ENCODE peak calls at places on chromosomes 16 and 17, in seven cellular contexts. C is SK-N-MC, F is IMR-90, N is lung, P is testis, T is ascending aorta, I is spleen. B is an unnamed sample.

GRCh38 chr16:20803192-20803560 is 3.1 kb downstream of the ERI2 start:
- DNase-seq in C (no peak), F (peak; percentile 15), N (no peak), P (no peak), T (no peak), I (no peak), B (no peak)

GRCh38 chr16:1494711-1495110 is 1.6 kb downstream of the TELO2 start:
- DNase-seq in C (no peak), F (peak; percentile 15), N (no peak), P (no peak), T (no peak), I (peak; percentile 76), B (no peak)

GRCh38 chr16:30619643-30620042 is 9.5 kb upstream of the ZNF689 start:
- DNase-seq in C (no peak), F (no peak), N (no peak), P (no peak), T (no peak), I (no peak), B (no peak)

GRCh38 chr17:77465358-77466041 is 324.7 kb downstream of the SEC14L1 start:
- DNase-seq in C (no peak), F (peak; percentile 77), N (peak; percentile 80), P (peak; percentile 61), T (no peak), I (peak; percentile 94), B (peak; percentile 82)

GRCh38 chr17:48219605-48220004 is 112.0 kb downstream of the SNX11 start:
- DNase-seq in C (no peak), F (no peak), N (no peak), P (no peak), T (no peak), I (no peak), B (no peak)

GRCh38 chr16:85556456-85557082 is 56.6 kb upstream of the GSE1 start:
- DNase-seq in C (no peak), F (no peak), N (peak; percentile 70), P (peak; percentile 44), T (no peak), I (peak; percentile 93), B (peak; percentile 66)

GRCh38 chr17:4901108-4901647 is 1.7 kb downstream of the CHRNE start:
- DNase-seq in C (no peak), F (no peak), N (no peak), P (no peak), T (no peak), I (no peak), B (peak; percentile 32)

GRCh38 chr17:19010729-19011505 is 6.4 kb upstream of the FAM83G start:
- DNase-seq in C (no peak), F (no peak), N (no peak), P (no peak), T (no peak), I (peak; percentile 33), B (peak; percentile 19)

GRCh38 chr16:86953631-86954465 is 363.3 kb downstream of the C16orf95 start:
- DNase-seq in C (no peak), F (no peak), N (no peak), P (no peak), T (no peak), I (no peak), B (no peak)

GRCh38 chr16:49757744-49758069 is 98.2 kb downstream of the ZNF423 start:
- DNase-seq in C (no peak), F (no peak), N (no peak), P (no peak), T (no peak), I (no peak), B (no peak)

GRCh38 chr16:48184681-48185080 is 28.9 kb upstream of the ABCC12 start:
- DNase-seq in C (no peak), F (no peak), N (no peak), P (no peak), T (no peak), I (no peak), B (no peak)

GRCh38 chr17:2107050-2107449 is 52.1 kb downstream of the HIC1 start:
- DNase-seq in C (no peak), F (no peak), N (no peak), P (no peak), T (no peak), I (no peak), B (no peak)

GRCh38 chr17:27553019-27553511 is 77.9 kb upstream of the LGALS9 start:
- DNase-seq in C (no peak), F (no peak), N (no peak), P (no peak), T (no peak), I (no peak), B (no peak)

GRCh38 chr17:1931759-1932579 is 93.2 kb downstream of the RTN4RL1 start:
- DNase-seq in C (no peak), F (peak; percentile 7), N (no peak), P (peak; percentile 40), T (no peak), I (no peak), B (no peak)

GRCh38 chr17:66982011-66982508 is 17.6 kb downstream of the CACNG4 start:
- DNase-seq in C (no peak), F (no peak), N (no peak), P (peak; percentile 53), T (no peak), I (no peak), B (no peak)

GRCh38 chr16:58348986-58349385 is 43.3 kb upstream of the GINS3 start:
- DNase-seq in C (no peak), F (no peak), N (no peak), P (no peak), T (no peak), I (no peak), B (no peak)

DNA sequence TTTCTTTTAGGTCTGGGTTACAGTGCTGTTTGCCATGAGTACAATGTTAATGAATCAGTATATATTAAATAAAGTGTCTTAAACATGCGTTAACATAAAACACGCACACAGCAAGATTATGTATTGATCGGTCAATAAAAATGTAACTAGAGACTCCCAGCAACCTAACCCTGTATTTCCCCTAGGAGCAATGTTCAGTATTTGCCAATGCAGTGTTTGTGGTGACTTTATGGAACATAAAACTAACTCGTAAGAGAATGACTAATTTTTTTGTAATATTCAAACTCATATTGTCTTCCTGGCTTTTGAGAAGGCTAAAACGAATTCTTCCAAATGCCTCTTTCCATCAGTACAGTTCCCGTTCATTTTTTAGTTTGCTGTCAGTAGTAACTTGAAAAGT is 22.5 kb downstream of the PRKAR1A start:
- DNase-seq in C (no peak), F (no peak), N (no peak), P (no peak), T (no peak), I (no peak), B (no peak)
- H3K36me3 ChIP-seq in C (peaks cover 36% of the 10 kb centered on the region), F (peaks cover 41% of the 10 kb centered on the region), N (peaks cover 20% of the 10 kb centered on the region), P (no peaks in the 10 kb centered on the region), T (peaks cover 31% of the 10 kb centered on the region), I (no peaks in the 10 kb centered on the region), B (peaks cover 36% of the 10 kb centered on the region)

GRCh38 chr17:80424878-80425765 is 10.2 kb downstream of the ENDOV start:
- DNase-seq in C (no peak), F (no peak), N (no peak), P (no peak), T (no peak), I (peak; percentile 75), B (no peak)

GRCh38 chr17:80424261-80424660 is 9.3 kb downstream of the ENDOV start:
- DNase-seq in C (no peak), F (no peak), N (no peak), P (no peak), T (no peak), I (no peak), B (no peak)

GRCh38 chr17:80426671-80427326 is 11.8 kb downstream of the ENDOV start:
- DNase-seq in C (no peak), F (peak; percentile 50), N (peak; percentile 79), P (peak; percentile 76), T (peak; percentile 75), I (peak; percentile 95), B (peak; percentile 86)

GRCh38 chr17:80427366-80428282 is 12.7 kb downstream of the ENDOV start:
- DNase-seq in C (no peak), F (no peak), N (no peak), P (no peak), T (no peak), I (peak; percentile 76), B (no peak)

GRCh38 chr17:80425835-80426426 is 11.0 kb downstream of the ENDOV start:
- DNase-seq in C (no peak), F (no peak), N (no peak), P (no peak), T (no peak), I (peak; percentile 59), B (no peak)
- H3K27ac ChIP-seq in C (no peak overlapping the region), F (no peak overlapping the region), N (no peak overlapping the region), P (no peak overlapping the region), T (no peak overlapping the region), I (no peak overlapping the region), B (no peak overlapping the region)

DNA sequence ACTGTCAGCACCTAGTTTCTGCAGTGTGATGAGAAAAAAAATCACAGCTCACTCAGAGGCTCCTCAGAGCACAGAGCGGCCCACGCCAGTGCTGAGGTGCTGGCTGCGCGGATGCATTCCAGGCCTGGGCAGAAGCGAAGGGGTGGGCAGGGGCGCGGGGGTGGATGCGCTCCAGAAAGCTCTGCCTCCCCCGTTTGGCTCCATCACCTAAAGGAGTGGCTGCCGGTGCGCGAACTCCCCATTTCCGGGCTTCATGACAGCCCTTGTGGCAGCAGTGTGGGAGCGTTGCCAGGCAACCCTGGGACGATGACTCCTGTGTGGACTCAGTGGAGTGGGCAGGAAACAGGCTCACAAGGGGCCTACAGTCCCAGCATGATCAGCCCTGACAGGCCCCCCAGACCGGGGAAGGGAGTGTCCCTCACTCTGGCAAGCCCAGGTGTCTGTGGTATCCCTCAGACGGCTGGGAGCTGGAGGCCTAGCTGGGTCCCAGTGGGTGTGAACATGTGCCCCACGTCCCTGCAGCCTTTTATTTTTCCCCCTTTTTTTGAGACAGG is 32.8 kb upstream of the NUDT16L1 start:
- DNase-seq in C (no peak), F (peak; percentile 60), N (peak; percentile 77), P (peak; percentile 83), T (no peak), I (peak; percentile 87), B (peak; percentile 63)
- H3K36me3 ChIP-seq in C (no peaks in the 10 kb centered on the region), F (peaks cover 57% of the 10 kb centered on the region), N (peaks cover 48% of the 10 kb centered on the region), P (no peaks in the 10 kb centered on the region), T (peaks cover 51% of the 10 kb centered on the region), I (no peaks in the 10 kb centered on the region), B (peaks cover 13% of the 10 kb centered on the region)

DNA sequence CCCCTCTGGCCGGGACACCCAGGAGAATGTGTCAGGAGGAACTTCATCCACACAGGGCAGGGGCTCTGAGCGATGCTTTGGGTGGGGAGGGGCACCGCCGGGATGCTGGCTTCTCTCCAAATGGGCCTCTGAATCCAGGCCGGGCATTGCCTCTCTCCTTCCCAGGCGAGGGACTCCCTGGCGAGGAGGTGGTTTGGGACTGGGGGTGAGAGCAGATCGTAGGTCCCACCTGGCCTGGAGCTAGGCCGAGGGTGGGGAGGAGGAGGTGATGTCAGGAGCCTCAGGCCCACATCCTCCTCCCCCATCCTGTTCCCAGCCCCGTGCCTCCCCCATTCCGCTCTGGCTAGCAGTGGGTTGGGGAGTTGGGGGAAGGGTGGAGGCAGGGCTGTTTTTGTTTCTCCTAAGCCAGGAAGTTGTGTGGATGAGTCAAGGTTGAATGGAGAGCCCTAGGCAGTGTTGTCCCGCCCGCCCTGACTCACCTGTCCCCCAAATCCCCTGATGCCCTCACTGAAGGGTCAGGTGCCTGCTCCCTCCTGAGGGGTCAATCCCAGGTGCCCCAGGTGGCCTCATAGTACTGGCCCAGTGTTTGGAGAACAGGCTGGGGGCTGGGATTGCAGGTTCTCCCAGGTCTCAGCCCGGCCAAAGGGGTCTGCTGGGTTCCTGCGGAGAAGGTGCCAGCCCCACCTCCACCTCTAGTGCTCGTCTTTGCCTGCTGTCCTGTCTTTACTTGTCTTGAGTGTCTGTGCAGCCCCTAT is 2.8 kb downstream of the GRB7 start:
- DNase-seq in C (no peak), F (peak; percentile 45), N (no peak), P (peak; percentile 34), T (no peak), I (peak; percentile 60), B (no peak)
- H3K27ac ChIP-seq in C (no peak overlapping the region), F (no peak overlapping the region), N (peak overlapping the region; percentile 59), P (no peak overlapping the region), T (no peak overlapping the region), I (no peak overlapping the region), B (no peak overlapping the region)

GRCh38 chr17:36535669-36536081 is 888 bp downstream of the PIGW start:
- DNase-seq in C (no peak), F (no peak), N (no peak), P (no peak), T (no peak), I (no peak), B (no peak)
- H3K36me3 ChIP-seq in C (peaks cover 52% of the 10 kb centered on the region), F (peaks cover 16% of the 10 kb centered on the region), N (peaks cover 10% of the 10 kb centered on the region), P (no peaks in the 10 kb centered on the region), T (peaks cover 4% of the 10 kb centered on the region), I (no peaks in the 10 kb centered on the region), B (peaks cover 4% of the 10 kb centered on the region)

B was measured in CD4-positive, alpha-beta memory T cell.